ENCODE peak calls at places on chromosomes 5 and 9, in seven cellular contexts. One of them, this sample, is unnamed.

GRCh38 chr9:27337833-27338526 is 41.0 kb upstream of the EQTN start:
- DNase-seq in adrenal gland: no peak
- DNase-seq in cardiac muscle cell: no peak
- DNase-seq in A673: no peak
- DNase-seq in uterus: no peak
- DNase-seq in naive thymus-derived CD4-positive, alpha-beta T cell: no peak
- DNase-seq in upper lobe of left lung: no peak
- DNase-seq in this sample: no peak

GRCh38 chr5:63128018-63128417 is 549.4 kb downstream of the LRRC70 start:
- DNase-seq in adrenal gland: no peak
- DNase-seq in cardiac muscle cell: no peak
- DNase-seq in A673: peak; percentile 2
- DNase-seq in uterus: no peak
- DNase-seq in naive thymus-derived CD4-positive, alpha-beta T cell: no peak
- DNase-seq in upper lobe of left lung: no peak
- DNase-seq in this sample: no peak

GRCh38 chr5:146993876-146994530 is 115.4 kb upstream of the PPP2R2B start:
- DNase-seq in adrenal gland: peak; percentile 23
- DNase-seq in cardiac muscle cell: no peak
- DNase-seq in A673: no peak
- DNase-seq in uterus: no peak
- DNase-seq in naive thymus-derived CD4-positive, alpha-beta T cell: no peak
- DNase-seq in upper lobe of left lung: no peak
- DNase-seq in this sample: no peak

GRCh38 chr5:64301566-64301965 is 135.9 kb downstream of the RNF180 start:
- DNase-seq in adrenal gland: no peak
- DNase-seq in cardiac muscle cell: no peak
- DNase-seq in A673: no peak
- DNase-seq in uterus: no peak
- DNase-seq in naive thymus-derived CD4-positive, alpha-beta T cell: no peak
- DNase-seq in upper lobe of left lung: no peak
- DNase-seq in this sample: no peak

GRCh38 chr9:127838375-127839078 is 15.9 kb downstream of the ENG start:
- DNase-seq in adrenal gland: peak; percentile 57
- DNase-seq in cardiac muscle cell: peak; percentile 94
- DNase-seq in A673: no peak
- DNase-seq in uterus: peak; percentile 73
- DNase-seq in naive thymus-derived CD4-positive, alpha-beta T cell: no peak
- DNase-seq in upper lobe of left lung: peak; percentile 84
- DNase-seq in this sample: peak; percentile 95

GRCh38 chr5:128213340-128213739 is 129.8 kb downstream of the SLC12A2 start:
- DNase-seq in adrenal gland: peak; percentile 55
- DNase-seq in cardiac muscle cell: peak; percentile 86
- DNase-seq in A673: peak; percentile 71
- DNase-seq in uterus: peak; percentile 30
- DNase-seq in naive thymus-derived CD4-positive, alpha-beta T cell: peak; percentile 40
- DNase-seq in upper lobe of left lung: no peak
- DNase-seq in this sample: no peak

GRCh38 chr5:168931638-168932345 is 352.6 kb upstream of the PANK3 start:
- DNase-seq in adrenal gland: no peak
- DNase-seq in cardiac muscle cell: peak; percentile 74
- DNase-seq in A673: no peak
- DNase-seq in uterus: no peak
- DNase-seq in naive thymus-derived CD4-positive, alpha-beta T cell: no peak
- DNase-seq in upper lobe of left lung: no peak
- DNase-seq in this sample: peak; percentile 26

GRCh38 chr5:96790851-96791513 is 16.8 kb downstream of the ERAP1 start:
- DNase-seq in adrenal gland: no peak
- DNase-seq in cardiac muscle cell: peak; percentile 25
- DNase-seq in A673: no peak
- DNase-seq in uterus: no peak
- DNase-seq in naive thymus-derived CD4-positive, alpha-beta T cell: no peak
- DNase-seq in upper lobe of left lung: no peak
- DNase-seq in this sample: no peak

GRCh38 chr5:114360362-114360761 is 1.5 kb upstream of the KCNN2 start:
- DNase-seq in adrenal gland: no peak
- DNase-seq in cardiac muscle cell: no peak
- DNase-seq in A673: no peak
- DNase-seq in uterus: no peak
- DNase-seq in naive thymus-derived CD4-positive, alpha-beta T cell: no peak
- DNase-seq in upper lobe of left lung: no peak
- DNase-seq in this sample: no peak

GRCh38 chr9:129422843-129423700 is 197.8 kb downstream of the C9orf50 start:
- DNase-seq in adrenal gland: no peak
- DNase-seq in cardiac muscle cell: peak; percentile 41
- DNase-seq in A673: no peak
- DNase-seq in uterus: no peak
- DNase-seq in naive thymus-derived CD4-positive, alpha-beta T cell: no peak
- DNase-seq in upper lobe of left lung: no peak
- DNase-seq in this sample: no peak

GRCh38 chr5:181187500-181188213 is 17.3 kb downstream of the TRIM7 start:
- DNase-seq in adrenal gland: peak; percentile 76
- DNase-seq in cardiac muscle cell: peak; percentile 81
- DNase-seq in A673: peak; percentile 86
- DNase-seq in uterus: peak; percentile 83
- DNase-seq in naive thymus-derived CD4-positive, alpha-beta T cell: peak; percentile 63
- DNase-seq in upper lobe of left lung: peak; percentile 86
- DNase-seq in this sample: peak; percentile 90

GRCh38 chr9:4228606-4229005 is 71.3 kb downstream of the GLIS3 start:
- DNase-seq in adrenal gland: no peak
- DNase-seq in cardiac muscle cell: peak; percentile 68
- DNase-seq in A673: peak; percentile 22
- DNase-seq in uterus: no peak
- DNase-seq in naive thymus-derived CD4-positive, alpha-beta T cell: no peak
- DNase-seq in upper lobe of left lung: no peak
- DNase-seq in this sample: no peak

GRCh38 chr9:106482733-106483132 is 380.2 kb upstream of the ZNF462 start:
- DNase-seq in adrenal gland: no peak
- DNase-seq in cardiac muscle cell: peak; percentile 21
- DNase-seq in A673: no peak
- DNase-seq in uterus: no peak
- DNase-seq in naive thymus-derived CD4-positive, alpha-beta T cell: no peak
- DNase-seq in upper lobe of left lung: no peak
- DNase-seq in this sample: no peak

GRCh38 chr9:135961811-135962695 is 880 bp upstream of the UBAC1 start:
- DNase-seq in adrenal gland: no peak
- DNase-seq in cardiac muscle cell: no peak
- DNase-seq in A673: no peak
- DNase-seq in uterus: no peak
- DNase-seq in naive thymus-derived CD4-positive, alpha-beta T cell: no peak
- DNase-seq in upper lobe of left lung: no peak
- DNase-seq in this sample: no peak

GRCh38 chr9:136081826-136082495 is 13.1 kb downstream of the NACC2 start:
- DNase-seq in adrenal gland: no peak
- DNase-seq in cardiac muscle cell: no peak
- DNase-seq in A673: no peak
- DNase-seq in uterus: no peak
- DNase-seq in naive thymus-derived CD4-positive, alpha-beta T cell: no peak
- DNase-seq in upper lobe of left lung: peak; percentile 81
- DNase-seq in this sample: no peak

GRCh38 chr5:17255471-17256016 is 38.1 kb downstream of the BASP1 start:
- DNase-seq in adrenal gland: no peak
- DNase-seq in cardiac muscle cell: peak; percentile 64
- DNase-seq in A673: no peak
- DNase-seq in uterus: no peak
- DNase-seq in naive thymus-derived CD4-positive, alpha-beta T cell: no peak
- DNase-seq in upper lobe of left lung: no peak
- DNase-seq in this sample: no peak

GRCh38 chr5:156259618-156260017 is 67.3 kb upstream of the SGCD start:
- DNase-seq in adrenal gland: no peak
- DNase-seq in cardiac muscle cell: no peak
- DNase-seq in A673: no peak
- DNase-seq in uterus: no peak
- DNase-seq in naive thymus-derived CD4-positive, alpha-beta T cell: no peak
- DNase-seq in upper lobe of left lung: no peak
- DNase-seq in this sample: no peak

GRCh38 chr9:124297553-124297905 is 39.8 kb downstream of the NEK6 start:
- DNase-seq in adrenal gland: no peak
- DNase-seq in cardiac muscle cell: peak; percentile 98
- DNase-seq in A673: no peak
- DNase-seq in uterus: peak; percentile 64
- DNase-seq in naive thymus-derived CD4-positive, alpha-beta T cell: no peak
- DNase-seq in upper lobe of left lung: peak; percentile 66
- DNase-seq in this sample: peak; percentile 88

GRCh38 chr9:125744616-125745387 is 2.4 kb upstream of the PBX3 start:
- DNase-seq in adrenal gland: no peak
- DNase-seq in cardiac muscle cell: peak; percentile 54
- DNase-seq in A673: no peak
- DNase-seq in uterus: no peak
- DNase-seq in naive thymus-derived CD4-positive, alpha-beta T cell: no peak
- DNase-seq in upper lobe of left lung: no peak
- DNase-seq in this sample: no peak

GRCh38 chr5:8081179-8081578 is 212.2 kb downstream of the MTRR start:
- DNase-seq in adrenal gland: no peak
- DNase-seq in cardiac muscle cell: no peak
- DNase-seq in A673: no peak
- DNase-seq in uterus: no peak
- DNase-seq in naive thymus-derived CD4-positive, alpha-beta T cell: no peak
- DNase-seq in upper lobe of left lung: no peak
- DNase-seq in this sample: no peak

GRCh38 chr9:129350143-129350935 is 172.3 kb upstream of the IER5L start:
- DNase-seq in adrenal gland: no peak
- DNase-seq in cardiac muscle cell: no peak
- DNase-seq in A673: no peak
- DNase-seq in uterus: no peak
- DNase-seq in naive thymus-derived CD4-positive, alpha-beta T cell: no peak
- DNase-seq in upper lobe of left lung: no peak
- DNase-seq in this sample: no peak

DNA sequence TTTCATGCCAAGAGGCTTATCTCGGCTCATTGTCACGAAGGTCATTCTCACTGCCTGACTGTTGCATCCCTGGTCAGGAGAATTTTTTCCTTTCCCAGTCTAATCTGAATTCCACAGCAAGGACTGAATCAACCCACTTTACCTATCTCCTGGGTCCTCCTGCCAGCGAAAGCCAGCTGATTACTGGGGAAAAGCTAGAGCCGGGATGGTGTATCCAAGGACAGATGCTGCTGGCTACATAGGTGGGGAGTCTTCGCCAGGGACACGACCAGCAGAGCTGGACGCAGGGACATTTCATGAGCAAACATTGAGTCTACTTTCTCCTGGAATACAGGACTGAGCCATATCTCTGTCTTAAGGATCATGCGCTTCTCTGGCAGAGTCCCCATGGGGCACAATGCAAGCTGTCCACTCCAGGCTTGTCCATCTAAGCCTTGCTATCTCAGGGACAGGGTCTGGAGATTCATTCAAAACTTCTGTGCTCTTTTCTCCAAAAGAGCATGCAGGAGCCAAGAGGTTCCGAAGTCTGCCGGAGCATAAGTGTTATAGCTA is 6.4 kb upstream of the HAND1 start:
- DNase-seq in adrenal gland: no peak
- DNase-seq in cardiac muscle cell: no peak
- DNase-seq in A673: no peak
- DNase-seq in uterus: no peak
- DNase-seq in naive thymus-derived CD4-positive, alpha-beta T cell: no peak
- DNase-seq in upper lobe of left lung: no peak
- DNase-seq in this sample: no peak
- H3K27me3 ChIP-seq in adrenal gland: peaks cover 95% of the 10 kb centered on the region
- H3K27me3 ChIP-seq in cardiac muscle cell: peaks cover 82% of the 10 kb centered on the region
- H3K27me3 ChIP-seq in A673: peaks cover 95% of the 10 kb centered on the region
- H3K27me3 ChIP-seq in uterus: peaks cover 93% of the 10 kb centered on the region
- H3K27me3 ChIP-seq in naive thymus-derived CD4-positive, alpha-beta T cell: peaks cover 43% of the 10 kb centered on the region
- H3K27me3 ChIP-seq in upper lobe of left lung: peaks cover 82% of the 10 kb centered on the region
- H3K27me3 ChIP-seq in this sample: no peaks in the 10 kb centered on the region

DNA sequence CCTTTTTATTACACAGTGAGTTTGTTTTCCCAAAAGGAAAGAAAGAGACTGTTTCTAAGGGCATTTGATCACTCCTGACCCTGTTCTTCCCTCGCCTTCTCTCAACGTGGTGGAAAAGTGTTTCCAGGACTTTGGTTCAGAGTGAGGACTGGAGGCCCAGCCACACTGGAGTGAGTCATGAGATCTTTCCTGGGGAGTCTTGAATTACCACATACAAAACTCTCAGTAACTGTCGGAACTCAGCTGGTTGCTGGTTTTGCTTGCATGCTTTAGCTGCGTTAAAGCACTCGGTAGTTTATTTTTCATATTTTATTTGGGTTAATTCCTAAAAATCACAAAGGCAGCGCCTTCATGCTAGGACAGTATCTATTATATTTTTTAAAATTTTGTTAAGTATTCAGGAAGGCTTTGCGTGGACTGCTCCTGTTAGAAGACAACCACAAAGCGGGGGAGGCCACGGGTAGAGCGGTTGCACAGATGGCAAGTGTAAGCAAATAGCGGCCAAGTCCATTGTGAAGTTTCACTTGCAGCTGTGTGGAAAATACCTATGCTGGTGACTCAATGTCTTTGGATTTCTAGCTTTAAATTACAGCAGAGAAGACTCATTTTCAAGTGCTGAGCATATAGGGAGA is 77.7 kb downstream of the ARSB start:
- DNase-seq in adrenal gland: no peak
- DNase-seq in cardiac muscle cell: peak; percentile 91
- DNase-seq in A673: no peak
- DNase-seq in uterus: peak; percentile 38
- DNase-seq in naive thymus-derived CD4-positive, alpha-beta T cell: no peak
- DNase-seq in upper lobe of left lung: no peak
- DNase-seq in this sample: peak; percentile 26
- H3K4me3 ChIP-seq in adrenal gland: no peak overlapping the region
- H3K4me3 ChIP-seq in cardiac muscle cell: no peak overlapping the region
- H3K4me3 ChIP-seq in A673: no peak overlapping the region
- H3K4me3 ChIP-seq in uterus: no peak overlapping the region
- H3K4me3 ChIP-seq in naive thymus-derived CD4-positive, alpha-beta T cell: no peak overlapping the region
- H3K4me3 ChIP-seq in upper lobe of left lung: no peak overlapping the region
- H3K4me3 ChIP-seq in this sample: no peak overlapping the region

GRCh38 chr9:69093471-69094103 is 58.0 kb downstream of the FXN start:
- DNase-seq in adrenal gland: no peak
- DNase-seq in cardiac muscle cell: no peak
- DNase-seq in A673: no peak
- DNase-seq in uterus: no peak
- DNase-seq in naive thymus-derived CD4-positive, alpha-beta T cell: no peak
- DNase-seq in upper lobe of left lung: no peak
- DNase-seq in this sample: no peak

GRCh38 chr9:69097923-69098593 is 62.5 kb downstream of the FXN start:
- DNase-seq in adrenal gland: no peak
- DNase-seq in cardiac muscle cell: no peak
- DNase-seq in A673: no peak
- DNase-seq in uterus: no peak
- DNase-seq in naive thymus-derived CD4-positive, alpha-beta T cell: no peak
- DNase-seq in upper lobe of left lung: no peak
- DNase-seq in this sample: no peak

DNA sequence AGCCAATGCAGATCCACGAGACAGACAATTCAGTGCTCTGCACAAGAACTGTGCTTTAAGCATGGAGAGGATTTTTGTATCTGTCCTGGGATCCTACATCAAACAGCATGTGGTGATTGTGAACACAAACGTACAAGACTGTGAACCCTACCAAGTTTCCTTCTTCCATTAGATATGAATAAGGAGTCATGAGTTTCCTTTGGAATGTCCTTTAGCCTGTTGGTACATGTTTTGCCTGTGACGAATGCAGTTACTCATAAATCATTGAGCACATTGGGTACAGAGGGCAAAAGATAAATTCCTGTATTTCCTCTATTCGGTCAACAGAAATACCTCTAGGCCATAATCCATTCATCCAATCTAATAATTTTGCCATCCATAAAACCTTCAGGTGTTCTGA is 61.5 kb downstream of the FXN start:
- DNase-seq in adrenal gland: no peak
- DNase-seq in cardiac muscle cell: peak; percentile 89
- DNase-seq in A673: no peak
- DNase-seq in uterus: no peak
- DNase-seq in naive thymus-derived CD4-positive, alpha-beta T cell: no peak
- DNase-seq in upper lobe of left lung: no peak
- DNase-seq in this sample: no peak
- H3K27ac ChIP-seq in adrenal gland: peak overlapping the region; percentile 63
- H3K27ac ChIP-seq in cardiac muscle cell: no peak overlapping the region
- H3K27ac ChIP-seq in A673: no peak overlapping the region
- H3K27ac ChIP-seq in uterus: no peak overlapping the region
- H3K27ac ChIP-seq in naive thymus-derived CD4-positive, alpha-beta T cell: no peak overlapping the region
- H3K27ac ChIP-seq in upper lobe of left lung: peak overlapping the region; percentile 65
- H3K27ac ChIP-seq in this sample: no peak overlapping the region

GRCh38 chr9:110191616-110192015 is 16.3 kb downstream of the C9orf152 start:
- DNase-seq in adrenal gland: no peak
- DNase-seq in cardiac muscle cell: peak; percentile 47
- DNase-seq in A673: no peak
- DNase-seq in uterus: no peak
- DNase-seq in naive thymus-derived CD4-positive, alpha-beta T cell: no peak
- DNase-seq in upper lobe of left lung: no peak
- DNase-seq in this sample: no peak
- H3K27me3 ChIP-seq in adrenal gland: no peaks in the 10 kb centered on the region
- H3K27me3 ChIP-seq in cardiac muscle cell: no peaks in the 10 kb centered on the region
- H3K27me3 ChIP-seq in A673: no peaks in the 10 kb centered on the region
- H3K27me3 ChIP-seq in uterus: no peaks in the 10 kb centered on the region
- H3K27me3 ChIP-seq in naive thymus-derived CD4-positive, alpha-beta T cell: no peaks in the 10 kb centered on the region
- H3K27me3 ChIP-seq in upper lobe of left lung: no peaks in the 10 kb centered on the region
- H3K27me3 ChIP-seq in this sample: no peaks in the 10 kb centered on the region